ENCODE peak calls at places on chromosomes 5 and 9, in four cellular contexts. B is IMR-90, R is K562, P is HepG2. C is an unnamed sample.

GRCh38 chr9:101705135-101705661 is 33.2 kb downstream of the GRIN3A start:
- DNase-seq in R (no peak), B (no peak), P (no peak), C (no peak)

GRCh38 chr5:56566374-56567249 is 248.7 kb upstream of the MAP3K1 start:
- DNase-seq in R (no peak), P (peak; percentile 66), B (no peak), C (no peak)

GRCh38 chr5:103393131-103393754 is 134.7 kb downstream of the MACIR start:
- DNase-seq in P (no peak), R (peak; percentile 5), B (no peak), C (no peak)

GRCh38 chr5:80255752-80256479 is at the start of gene SERINC5:
- DNase-seq in P (peak; percentile 53), B (peak; percentile 68), R (peak; percentile 88), C (peak; percentile 97)

GRCh38 chr5:74251106-74252032 is 389.2 kb downstream of the ENC1 start:
- DNase-seq in R (peak; percentile 30), P (peak; percentile 24), B (peak; percentile 96), C (no peak)

GRCh38 chr9:70902705-70903131 is 218.7 kb downstream of the TRPM3 start:
- DNase-seq in P (no peak), B (peak; percentile 96), R (no peak), C (no peak)

GRCh38 chr9:23539311-23539710 is 286.7 kb downstream of the ELAVL2 start:
- DNase-seq in R (no peak), B (no peak), P (no peak), C (no peak)

GRCh38 chr9:113219186-113219936 is 1.7 kb downstream of the FKBP15 start:
- DNase-seq in P (no peak), B (no peak), R (no peak), C (no peak)

GRCh38 chr9:38423939-38424843 is at the start of gene IGFBPL1:
- DNase-seq in B (no peak), P (no peak), R (no peak), C (peak; percentile 89)

GRCh38 chr5:74040065-74040551 is 414.1 kb downstream of the ARHGEF28 start:
- DNase-seq in B (peak; percentile 90), P (no peak), R (no peak), C (no peak)

GRCh38 chr5:72656756-72657513 is 149.7 kb upstream of the ZNF366 start:
- DNase-seq in B (no peak), R (no peak), P (no peak), C (no peak)

GRCh38 chr5:149765932-149766331 is 35.8 kb downstream of the PPARGC1B start:
- DNase-seq in P (no peak), R (peak; percentile 54), B (no peak), C (no peak)

GRCh38 chr5:82387041-82387818 is 109.1 kb upstream of the RPS23 start:
- DNase-seq in P (peak; percentile 100), R (no peak), B (peak; percentile 18), C (peak; percentile 59)

GRCh38 chr9:135039266-135039870 is 48.1 kb upstream of the OLFM1 start:
- DNase-seq in P (no peak), R (no peak), B (no peak), C (no peak)
- TF ChIP-seq MXI1 in P (no peak), R (no peak), B (no peak), C (no peak)

GRCh38 chr5:127959152-127959764 is 124.3 kb upstream of the SLC12A2 start:
- DNase-seq in R (peak; percentile 30), B (peak; percentile 92), P (peak; percentile 59), C (peak; percentile 63)

GRCh38 chr5:127957183-127957582 is 126.4 kb upstream of the SLC12A2 start:
- DNase-seq in P (peak; percentile 10), B (peak; percentile 72), R (no peak), C (peak; percentile 53)

GRCh38 chr5:127958421-127959011 is 125.0 kb upstream of the SLC12A2 start:
- DNase-seq in P (peak; percentile 78), B (no peak), R (no peak), C (no peak)

GRCh38 chr5:127960126-127960744 is 123.3 kb upstream of the SLC12A2 start:
- DNase-seq in R (no peak), B (peak; percentile 16), P (no peak), C (no peak)

GRCh38 chr5:127957701-127958190 is 125.8 kb upstream of the SLC12A2 start:
- DNase-seq in P (no peak), B (no peak), R (no peak), C (no peak)
- TF ChIP-seq MXI1 in P (no peak), B (no peak), R (no peak), C (no peak)

GRCh38 chr5:62152394-62153123 is 153.4 kb upstream of the KIF2A start:
- DNase-seq in R (no peak), P (no peak), B (no peak), C (no peak)
- TF ChIP-seq MXI1 in R (no peak), P (no peak), B (no peak), C (no peak)

GRCh38 chr9:122822958-122823357 is 5.4 kb downstream of the PDCL start:
- DNase-seq in P (no peak), R (no peak), B (no peak), C (no peak)

GRCh38 chr9:122822056-122822455 is 6.3 kb downstream of the PDCL start:
- DNase-seq in P (no peak), B (no peak), R (no peak), C (no peak)

GRCh38 chr9:122820490-122820845 is 7.9 kb downstream of the PDCL start:
- DNase-seq in B (no peak), R (no peak), P (no peak), C (no peak)

GRCh38 chr9:122819791-122820489 is 8.4 kb downstream of the PDCL start:
- DNase-seq in R (no peak), B (peak; percentile 78), P (no peak), C (no peak)

GRCh38 chr9:122821278-122821952 is 7.0 kb downstream of the PDCL start:
- DNase-seq in B (peak; percentile 62), R (peak; percentile 58), P (no peak), C (no peak)
- TF ChIP-seq MXI1 in B (no peak), R (no peak), P (no peak), C (no peak)

DNA sequence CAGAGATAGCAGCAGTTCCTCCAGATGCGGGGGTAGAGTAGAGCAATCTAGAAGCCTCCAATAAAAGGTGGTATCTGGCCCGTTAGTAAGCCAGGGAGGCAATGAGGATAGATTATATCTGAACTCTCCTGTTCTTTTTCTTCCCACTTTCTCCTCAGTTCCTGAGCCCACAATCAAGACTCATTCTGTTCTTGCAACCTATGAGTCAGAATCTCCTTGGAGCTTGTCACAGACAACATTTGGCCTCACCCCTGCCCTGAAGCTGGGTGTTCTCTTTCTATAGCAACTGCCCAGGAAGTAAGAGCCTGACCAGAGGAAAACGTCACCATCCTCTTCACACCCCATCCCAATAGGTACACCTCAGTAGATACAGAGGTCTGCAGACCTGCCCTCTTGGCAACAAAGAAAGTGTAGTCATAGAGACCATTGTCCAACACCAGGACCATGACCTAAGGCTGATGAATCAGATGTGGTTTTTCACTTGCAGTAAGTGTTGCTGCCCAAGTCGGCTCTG is 76.3 kb upstream of the PCA3 start:
- DNase-seq in P (no peak), B (peak; percentile 69), R (no peak), C (no peak)
- TF ChIP-seq MXI1 in P (no peak), B (no peak), R (no peak), C (no peak)

DNA sequence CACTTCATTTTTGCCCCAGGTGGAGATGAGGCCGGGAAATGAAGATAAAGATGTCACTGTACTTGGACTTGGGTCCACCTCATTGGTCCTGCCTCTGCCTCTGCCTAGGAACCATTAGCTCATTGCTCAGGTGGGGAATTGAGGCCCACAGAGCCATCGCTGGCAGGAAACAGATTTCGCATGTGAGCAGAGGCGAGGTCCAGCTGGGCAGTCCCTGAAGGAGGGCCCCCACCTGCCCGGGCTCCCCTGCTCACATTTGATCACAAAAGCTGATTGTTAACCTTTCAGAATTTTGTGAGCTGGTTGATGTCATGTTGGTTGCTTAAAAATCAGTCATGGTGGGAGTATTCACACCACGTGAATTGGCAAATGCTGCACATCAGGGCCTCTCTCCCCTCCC is 273.8 kb upstream of the MVB12B start:
- DNase-seq in R (no peak), B (no peak), P (no peak), C (no peak)
- TF ChIP-seq MXI1 in R (no peak), B (no peak), P (no peak), C (no peak)

DNA sequence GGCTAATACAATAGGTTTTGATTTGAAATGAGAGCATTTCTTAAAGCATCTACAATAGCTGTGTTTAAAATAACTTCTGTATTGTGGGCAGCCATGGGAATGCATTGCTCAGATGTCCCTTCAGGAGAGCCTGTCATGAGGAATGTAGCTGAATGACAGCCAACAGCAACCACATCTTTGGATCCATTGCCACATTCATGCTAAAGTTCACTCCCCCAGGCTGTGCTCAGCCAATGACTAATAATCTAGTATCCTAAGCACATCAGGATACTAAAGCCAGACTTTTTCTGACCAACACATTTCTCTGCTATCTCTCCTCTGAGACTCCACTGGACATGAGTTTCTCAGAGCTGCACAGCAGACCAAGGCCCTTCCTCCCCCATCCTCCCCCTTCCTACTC is 45.5 kb downstream of the HTR1A start:
- DNase-seq in R (no peak), B (no peak), P (no peak), C (no peak)
- TF ChIP-seq MXI1 in R (no peak), B (no peak), P (no peak), C (no peak)

C was measured in SK-N-SH.